ENCODE peak calls at places on chromosomes 1 and 21, in eight cellular contexts. C is keratinocyte; K is epithelial cell of prostate; W is activated CD4-positive, CD25-positive, alpha-beta regulatory T cell treated with anti-CD3 and anti-CD28 coated beads, Interleukin-2, amount 50 U/mL, for 16 hours; T is transverse colon; B is thyroid gland; J is posterior vena cava; X is nephron progenitor cell. I is an unnamed sample.

GRCh38 chr1:226697151-226697575 is 41.9 kb downstream of the ITPKB start:
- DNase-seq in B (no peak), T (no peak), C (peak), X (no peak), W (no peak), K (peak), J (no peak), I (no peak)

GRCh38 chr1:12621346-12622320 is 3.6 kb upstream of the DHRS3 start:
- DNase-seq in T (no peak), C (no peak), B (peak), J (no peak), K (no peak), W (no peak), X (no peak), I (no peak)

GRCh38 chr21:30842990-30843389 is 13.4 kb upstream of the KRTAP7-1 start:
- DNase-seq in W (no peak), K (no peak), C (no peak), J (no peak), X (no peak), T (no peak), B (no peak), I (no peak)

GRCh38 chr1:30857964-30858363 is 50.6 kb downstream of the SDC3 start:
- DNase-seq in X (no peak), C (no peak), K (no peak), B (no peak), T (no peak), W (no peak), J (no peak), I (no peak)

GRCh38 chr1:234583755-234584430 is 26.1 kb downstream of the IRF2BP2 start:
- DNase-seq in K (no peak), W (no peak), X (no peak), B (no peak), T (no peak), C (no peak), J (no peak), I (no peak)

GRCh38 chr21:33712022-33712803 is 69.9 kb downstream of the ITSN1 start:
- DNase-seq in B (no peak), C (no peak), K (no peak), X (no peak), J (no peak), W (no peak), T (peak), I (no peak)

GRCh38 chr1:52233463-52233862 is 91.6 kb downstream of the ZFYVE9 start:
- DNase-seq in K (no peak), B (no peak), W (no peak), X (no peak), J (no peak), C (no peak), T (no peak), I (no peak)

GRCh38 chr1:212528501-212528900 is 80.1 kb upstream of the ATF3 start:
- DNase-seq in X (no peak), C (no peak), T (no peak), K (no peak), W (no peak), J (no peak), B (no peak), I (no peak)

GRCh38 chr1:230350208-230350921 is 75.8 kb downstream of the PGBD5 start:
- DNase-seq in J (no peak), W (no peak), X (no peak), K (no peak), C (no peak), B (no peak), T (no peak), I (no peak)